ENCODE peak calls at places on chromosome 14, in nine cellular contexts. T, Y, E, B, H, Q, I, X and P are unnamed samples.

GRCh38 chr14:76371066-76371465 is 4.9 kb upstream of the ESRRB start:
- DNase-seq in E (no peak), X (no peak), B (no peak), T (no peak), Y (no peak), I (no peak), Q (no peak), H (no peak), P (no peak)

GRCh38 chr14:71465316-71465715 is 466.9 kb upstream of the RGS6 start:
- DNase-seq in I (no peak), Y (no peak), B (no peak), T (peak; percentile 68), X (no peak), E (no peak), H (no peak), Q (no peak), P (no peak)

GRCh38 chr14:35687335-35687939 is 121.7 kb downstream of the RALGAPA1 start:
- DNase-seq in T (peak; percentile 73), X (peak; percentile 8), E (no peak), B (peak; percentile 75), I (peak; percentile 81), Y (peak; percentile 47), H (no peak), Q (peak; percentile 60), P (peak; percentile 5)

GRCh38 chr14:37969511-37969979 is 238.2 kb upstream of the SSTR1 start:
- DNase-seq in I (no peak), E (no peak), Y (peak; percentile 91), T (no peak), H (no peak), X (no peak), Q (no peak), B (no peak), P (no peak)

GRCh38 chr14:68285421-68286179 is 466.0 kb downstream of the RAD51B start:
- DNase-seq in Q (no peak), I (no peak), B (no peak), T (peak; percentile 58), E (no peak), H (no peak), X (peak; percentile 39), Y (no peak), P (no peak)

GRCh38 chr14:102092806-102093205 is 6.0 kb upstream of the HSP90AA1 start:
- DNase-seq in H (no peak), E (no peak), B (no peak), Y (no peak), X (no peak), Q (no peak), T (no peak), I (no peak), P (no peak)

GRCh38 chr14:34628681-34629135 is 1.2 kb downstream of the SNX6 start:
- DNase-seq in X (peak; percentile 17), B (peak; percentile 2), E (no peak), I (peak; percentile 22), Q (peak; percentile 26), Y (no peak), H (no peak), T (peak; percentile 42), P (no peak)

GRCh38 chr14:94306047-94306978 is 13.2 kb upstream of the SERPINA10 start:
- DNase-seq in B (peak; percentile 16), X (no peak), H (no peak), E (no peak), Q (no peak), Y (no peak), I (no peak), T (no peak), P (no peak)

GRCh38 chr14:72164420-72165150 is 232.4 kb downstream of the RGS6 start:
- DNase-seq in Y (no peak), B (no peak), X (no peak), E (no peak), I (no peak), Q (no peak), T (no peak), H (no peak), P (no peak)

GRCh38 chr14:99514552-99515300 is 33.5 kb downstream of the CCNK start:
- DNase-seq in I (no peak), E (no peak), H (no peak), T (no peak), B (no peak), Q (no peak), X (no peak), Y (no peak), P (no peak)

GRCh38 chr14:69289811-69290520 is 30.0 kb downstream of the GALNT16 start:
- DNase-seq in Y (no peak), I (no peak), T (no peak), B (no peak), E (no peak), Q (no peak), H (peak; percentile 4), X (no peak), P (no peak)
- H3K9me3 ChIP-seq in Y (no peaks in the 10 kb centered on the region), I (no peaks in the 10 kb centered on the region), T (no peaks in the 10 kb centered on the region), B (no peaks in the 10 kb centered on the region), E (no peaks in the 10 kb centered on the region), Q (no peaks in the 10 kb centered on the region), H (no peaks in the 10 kb centered on the region), X (no peaks in the 10 kb centered on the region), P (no peaks in the 10 kb centered on the region)

DNA sequence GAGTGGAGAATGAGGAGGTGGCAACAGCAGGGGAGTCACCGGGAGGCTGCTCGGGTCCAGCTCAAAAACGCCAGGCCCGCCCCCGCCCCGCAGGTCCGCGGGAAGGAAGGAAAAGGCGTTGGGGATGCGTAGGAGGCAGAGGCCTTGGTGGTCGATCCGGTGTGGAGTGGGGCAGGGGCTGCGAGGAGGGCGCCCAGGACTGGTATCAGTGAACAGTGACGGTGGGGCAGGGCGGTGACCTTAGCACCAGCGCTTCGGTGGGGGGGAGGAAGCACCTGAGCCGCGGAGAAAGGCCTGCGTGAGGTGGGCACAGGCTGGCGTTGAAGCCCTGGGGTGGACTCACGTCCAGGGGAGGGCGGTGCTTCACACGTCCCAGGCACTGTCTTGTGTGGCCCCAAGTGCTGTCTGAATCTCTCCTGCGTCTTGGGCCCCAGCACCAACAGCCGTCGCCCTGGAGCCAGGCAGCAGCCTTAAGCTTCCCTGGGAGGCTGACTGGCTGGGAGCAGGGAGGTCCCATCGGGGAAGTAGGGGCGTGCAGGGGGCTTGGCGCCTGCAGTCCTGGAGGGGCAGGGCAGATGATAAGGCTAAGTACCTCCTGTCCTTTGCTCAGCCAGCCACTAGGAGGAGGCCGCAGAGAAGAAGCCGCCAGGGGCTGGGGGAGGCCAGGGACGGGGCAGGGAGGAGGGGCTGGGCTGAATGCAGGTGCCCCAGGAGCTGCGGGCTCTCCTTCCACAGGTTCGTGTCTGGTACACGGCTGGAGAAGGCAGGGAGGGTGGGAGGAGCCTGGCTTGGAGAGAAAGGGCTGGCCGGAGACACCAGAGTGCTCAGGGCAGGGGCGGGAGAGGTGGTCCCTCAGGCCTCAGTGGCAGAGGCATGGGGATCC is 26.5 kb downstream of the ZBTB42 start:
- DNase-seq in E (no peak), B (peak; percentile 90), H (no peak), Q (peak; percentile 76), T (peak; percentile 43), X (peak; percentile 50), I (peak; percentile 55), Y (peak; percentile 86), P (no peak)
- H3K4me3 ChIP-seq in E (peak overlapping the region; percentile 60), B (peak overlapping the region; percentile 53), H (peak overlapping the region; percentile 57), Q (peak overlapping the region; percentile 45), T (peak overlapping the region; percentile 36), X (peak overlapping the region; percentile 48), I (peak overlapping the region; percentile 71), Y (peak overlapping the region; percentile 53), P (peak overlapping the region; percentile 35)

GRCh38 chr14:48490756-48491155 is 815.4 kb upstream of the MDGA2 start:
- DNase-seq in E (no peak), H (no peak), Q (no peak), Y (no peak), I (no peak), X (no peak), B (no peak), T (no peak), P (no peak)
- H3K9me3 ChIP-seq in E (no peaks in the 10 kb centered on the region), H (no peaks in the 10 kb centered on the region), Q (no peaks in the 10 kb centered on the region), Y (no peaks in the 10 kb centered on the region), I (no peaks in the 10 kb centered on the region), X (peaks cover 5% of the 10 kb centered on the region), B (no peaks in the 10 kb centered on the region), T (no peaks in the 10 kb centered on the region), P (no peaks in the 10 kb centered on the region)

DNA sequence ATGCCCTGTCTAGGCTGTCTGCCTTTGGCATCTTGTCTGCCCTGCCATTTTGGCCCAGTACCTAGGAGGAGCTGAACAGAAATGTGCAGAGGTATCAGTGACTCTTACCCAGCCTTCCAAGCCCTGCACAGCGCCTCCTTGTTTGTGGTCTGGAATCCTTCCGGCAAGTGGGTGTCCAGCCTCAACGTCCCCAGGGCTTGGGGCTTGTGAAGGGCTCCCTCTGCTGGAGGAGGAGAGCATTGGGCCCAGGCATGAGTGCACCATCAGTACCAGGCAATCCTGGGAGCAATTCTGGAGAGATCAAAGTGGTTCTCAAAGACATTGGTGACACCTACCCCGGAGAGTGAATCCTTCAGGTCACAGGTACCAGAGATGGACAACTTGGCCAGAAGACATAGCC is 2.4 kb upstream of the TCL1B start:
- DNase-seq in I (no peak), B (peak; percentile 25), T (no peak), E (no peak), Q (peak; percentile 34), H (no peak), X (peak; percentile 11), Y (no peak), P (peak; percentile 52)
- H3K4me3 ChIP-seq in I (no peak overlapping the region), B (no peak overlapping the region), T (no peak overlapping the region), E (no peak overlapping the region), Q (no peak overlapping the region), H (no peak overlapping the region), X (no peak overlapping the region), Y (no peak overlapping the region), P (no peak overlapping the region)

GRCh38 chr14:65709576-65709975 is 297.0 kb downstream of the FUT8 start:
- DNase-seq in Q (no peak), T (peak; percentile 49), E (no peak), I (no peak), X (no peak), Y (no peak), H (no peak), B (no peak), P (no peak)
- H3K9me3 ChIP-seq in Q (peaks cover 10% of the 10 kb centered on the region), T (no peaks in the 10 kb centered on the region), E (no peaks in the 10 kb centered on the region), I (no peaks in the 10 kb centered on the region), X (no peaks in the 10 kb centered on the region), Y (peaks cover 4% of the 10 kb centered on the region), H (no peaks in the 10 kb centered on the region), B (peaks cover under 1% of the 10 kb centered on the region), P (no peaks in the 10 kb centered on the region)

GRCh38 chr14:70162353-70162752 is 26.4 kb downstream of the SLC8A3 start:
- DNase-seq in H (no peak), X (no peak), Q (no peak), Y (no peak), T (no peak), E (no peak), I (no peak), B (no peak), P (no peak)
- H3K4me3 ChIP-seq in H (no peak overlapping the region), X (no peak overlapping the region), Q (no peak overlapping the region), Y (no peak overlapping the region), T (no peak overlapping the region), E (no peak overlapping the region), I (no peak overlapping the region), B (no peak overlapping the region), P (no peak overlapping the region)